ENCODE peak calls at places on chromosomes 1 and 21, in four cellular contexts. B is activated naive CD4-positive, alpha-beta T cell treated with Interleukin-2 at 50 U/mL for 16 hours; X is stimulated activated CD8-positive, alpha-beta memory T cell treated with anti-CD3 and anti-CD28 coated beads, Interleukin-12 subunit alpha, Interleukin-12 subunit beta, amount 100 ng/mL, for 1 hour; F is effector CD8-positive, alpha-beta T cell. L is an unnamed sample.

GRCh38 chr1:213829806-213830205 is 158.0 kb upstream of the PROX1 start:
- DNase-seq in B (no peak), X (no peak), F (no peak), L (no peak)

GRCh38 chr1:45306319-45306718 is 20.4 kb upstream of the HPDL start:
- DNase-seq in B (peak; percentile 35), X (no peak), F (no peak), L (no peak)

GRCh38 chr1:214310777-214311690 is 30.1 kb downstream of the SMYD2 start:
- DNase-seq in B (no peak), X (no peak), F (no peak), L (no peak)

GRCh38 chr1:147673401-147673800 is 3.1 kb upstream of the ACP6 start:
- DNase-seq in B (no peak), X (no peak), F (no peak), L (peak; percentile 49)

GRCh38 chr21:41908829-41909228 is 29.7 kb upstream of the PRDM15 start:
- DNase-seq in B (no peak), X (no peak), F (no peak), L (no peak)

GRCh38 chr1:24896596-24897262 is 33.3 kb downstream of the RUNX3 start:
- DNase-seq in B (peak; percentile 3), X (no peak), F (no peak), L (no peak)

GRCh38 chr1:178180405-178180804 is 86.5 kb downstream of the RASAL2 start:
- DNase-seq in B (no peak), X (no peak), F (no peak), L (no peak)

GRCh38 chr1:119372493-119373086 is 4.0 kb downstream of the HAO2 start:
- DNase-seq in B (no peak), X (no peak), F (no peak), L (no peak)

GRCh38 chr1:151579436-151580225 is 32.2 kb upstream of the SNX27 start:
- DNase-seq in B (no peak), X (no peak), F (no peak), L (no peak)

GRCh38 chr1:19835573-19835972 is 20.5 kb upstream of the RNF186 start:
- DNase-seq in B (no peak), X (no peak), F (no peak), L (no peak)

GRCh38 chr1:15178571-15179484 is 25.3 kb downstream of the TMEM51 start:
- DNase-seq in B (no peak), X (no peak), F (no peak), L (no peak)

GRCh38 chr21:30152792-30153191 is 13.8 kb downstream of the CLDN17 start:
- DNase-seq in B (no peak), X (no peak), F (no peak), L (no peak)

GRCh38 chr1:52752427-52752826 is 26.2 kb downstream of the ZYG11B start:
- DNase-seq in B (no peak), X (no peak), F (no peak), L (no peak)

L was measured in CMK.